ENCODE peak calls at places on chromosome 1, in seven cellular contexts. D is pancreas, C is heart right ventricle, J is GM23338, G is stomach, Z is left ventricle myocardium inferior, Q is heart left ventricle. S is an unnamed sample. For H3K27me3, the result is how much of the 10 kb centered on the place peaks cover.

GRCh38 chr1:26378088-26378878 is 5.7 kb upstream of the ZNF683 start:
- DNase-seq in C (no peak), Q (no peak), G (no peak), D (no peak), Z (no peak), J (no peak), S (peak)

GRCh38 chr1:68085752-68086151 is 35.3 kb upstream of the DIRAS3 start:
- DNase-seq in D (no peak), Q (no peak), J (no peak), G (no peak), Z (no peak), C (no peak), S (no peak)

GRCh38 chr1:6627841-6628545 is 3.3 kb downstream of the THAP3 start:
- DNase-seq in D (no peak), G (no peak), C (no peak), Q (no peak), Z (no peak), J (no peak), S (no peak)

GRCh38 chr1:61639218-61639617 is 85.7 kb downstream of the TM2D1 start:
- DNase-seq in Z (no peak), Q (no peak), J (no peak), D (no peak), C (no peak), G (no peak), S (no peak)

GRCh38 chr1:76190749-76191424 is 116.3 kb downstream of the ST6GALNAC3 start:
- DNase-seq in G (no peak), C (no peak), D (no peak), J (no peak), Q (no peak), Z (no peak), S (no peak)

GRCh38 chr1:46188295-46189030 is 9.8 kb downstream of the POMGNT1 start:
- DNase-seq in Q (no peak), C (no peak), Z (no peak), G (peak), J (peak), D (no peak), S (no peak)

GRCh38 chr1:24849653-24850295 is 80.3 kb downstream of the RUNX3 start:
- DNase-seq in D (no peak), Q (no peak), C (no peak), Z (no peak), J (peak), G (peak), S (no peak)

GRCh38 chr1:38151399-38151798 is 104.8 kb upstream of the POU3F1 start:
- DNase-seq in C (no peak), Q (no peak), Z (no peak), J (no peak), D (no peak), G (no peak), S (no peak)

GRCh38 chr1:89277725-89278124 is 5.1 kb upstream of the GBP5 start:
- DNase-seq in C (no peak), D (no peak), Z (no peak), G (no peak), J (no peak), Q (no peak), S (no peak)

GRCh38 chr1:229848762-229849677 is 218.0 kb upstream of the GALNT2 start:
- DNase-seq in Z (no peak), D (no peak), J (peak), G (no peak), C (no peak), Q (no peak), S (no peak)

GRCh38 chr1:18636762-18637552 is 6.3 kb downstream of the PAX7 start:
- DNase-seq in Z (no peak), D (no peak), J (peak), G (no peak), Q (peak), C (no peak), S (no peak)
- H3K27me3 ChIP-seq in Z (half or more), D (half or more), J (half or more), G (half or more), Q (half or more), C (under half), S (half or more)

GRCh38 chr1:65791860-65792670 is 630 bp upstream of the PDE4B start:
- DNase-seq in G (no peak), Q (peak), Z (peak), C (peak), J (peak), D (no peak), S (no peak)
- H3K4me3 ChIP-seq in G (peak), Q (peak), Z (peak), C (peak), J (peak), D (no peak), S (peak)

GRCh38 chr1:158259117-158259516 is 4.9 kb downstream of the CD1A start:
- DNase-seq in C (no peak), J (no peak), Z (no peak), G (no peak), Q (no peak), D (no peak), S (no peak)
- H3K27me3 ChIP-seq in C (under half), J (under half), Z (under half), G (under half), Q (under half), D (under half), S (under half)

DNA sequence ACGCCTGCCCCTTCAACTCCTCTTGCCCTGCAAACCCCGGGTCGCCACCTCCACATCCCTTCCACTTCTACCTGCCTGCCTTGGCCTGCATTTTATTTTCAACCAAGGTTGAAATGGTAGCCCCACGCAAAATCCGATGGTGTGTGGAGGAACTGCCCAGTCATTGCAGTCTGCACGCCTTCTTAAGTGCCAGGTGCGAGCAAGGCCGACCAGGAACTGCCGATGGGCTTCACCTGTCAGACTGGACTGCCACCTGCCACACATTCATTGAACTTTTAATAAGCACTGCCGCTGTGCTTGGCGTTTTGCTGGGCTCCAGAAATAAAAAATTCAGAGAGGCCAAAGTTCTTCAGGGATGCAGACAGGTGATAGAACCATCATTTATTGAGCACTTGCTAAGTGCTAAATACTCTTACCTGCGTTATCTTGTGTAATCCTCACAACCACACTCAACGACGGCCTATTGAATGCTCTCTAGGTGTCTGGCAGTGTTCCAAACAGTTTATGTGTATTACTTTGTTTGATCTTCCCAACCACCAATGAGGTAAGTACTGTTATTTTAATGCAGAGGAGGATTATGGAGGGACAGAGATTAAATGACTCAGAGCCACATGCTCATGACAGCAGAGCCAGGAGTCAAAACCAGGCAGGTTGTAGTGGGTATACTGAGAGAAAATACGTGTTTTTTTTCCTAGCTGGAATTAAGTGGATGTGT is 36.2 kb downstream of the CACHD1 start:
- DNase-seq in G (peak), D (peak), Q (no peak), Z (no peak), C (no peak), J (no peak), S (no peak)
- H3K4me3 ChIP-seq in G (peak), D (peak), Q (peak), Z (peak), C (peak), J (peak), S (peak)

GRCh38 chr1:160640359-160641123 is 6.3 kb downstream of the SLAMF1 start:
- DNase-seq in J (no peak), Q (no peak), Z (no peak), C (no peak), D (no peak), G (no peak), S (no peak)
- H3K27me3 ChIP-seq in J (under half), Q (under half), Z (under half), C (under half), D (under half), G (under half), S (under half)

S was measured in BJ.